ENCODE peak calls at places on chromosomes 1 and 21, in five cellular contexts. B, J, K, A and S are unnamed samples.

GRCh38 chr1:208288495-208288894 is 44.3 kb upstream of the PLXNA2 start:
- DNase-seq in J (no peak), K (no peak), A (no peak), B (no peak), S (no peak)

GRCh38 chr1:63277195-63278192 is 44.9 kb upstream of the FOXD3 start:
- DNase-seq in J (no peak), A (no peak), K (no peak), B (no peak), S (no peak)

GRCh38 chr21:36839123-36839522 is 127.3 kb downstream of the HLCS start:
- DNase-seq in J (no peak), K (no peak), A (no peak), B (peak; percentile 64), S (no peak)

GRCh38 chr1:167137285-167138192 is 43.7 kb downstream of the STYXL2 start:
- DNase-seq in A (no peak), J (no peak), B (no peak), K (no peak), S (no peak)

GRCh38 chr1:244945109-244945671 is 80.8 kb upstream of the HNRNPU start:
- DNase-seq in K (no peak), J (no peak), A (no peak), B (no peak), S (no peak)

GRCh38 chr1:192732787-192733186 is 76.1 kb upstream of the RGS2 start:
- DNase-seq in B (no peak), J (no peak), A (no peak), K (no peak), S (no peak)

GRCh38 chr1:27872802-27873665 is 690 bp downstream of the THEMIS2 start:
- DNase-seq in K (no peak), A (no peak), J (peak; percentile 64), B (peak; percentile 82), S (no peak)

GRCh38 chr1:53430779-53431178 is 28.4 kb upstream of the DMRTB1 start:
- DNase-seq in K (no peak), A (no peak), B (no peak), J (no peak), S (no peak)

DNA sequence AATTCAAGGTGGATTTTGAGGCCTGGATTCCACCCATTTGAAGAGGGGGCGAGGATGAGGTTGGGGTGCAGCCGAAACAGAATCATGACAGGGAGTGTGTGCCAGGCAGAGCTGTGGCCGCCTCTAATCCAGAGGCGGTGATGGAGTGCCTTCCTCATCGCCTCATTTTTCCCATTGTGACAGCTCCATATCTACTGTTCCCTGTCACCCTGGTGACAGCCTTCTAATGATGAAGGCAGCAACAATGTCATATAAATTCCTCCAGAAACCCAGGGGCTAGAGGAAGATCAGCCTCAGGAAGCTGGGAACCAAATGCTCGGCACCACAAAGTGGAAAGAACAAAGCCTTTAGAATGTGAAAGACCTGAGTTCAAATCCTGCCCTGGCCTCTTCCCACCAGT is 42.0 kb downstream of the LRRN2 start:
- DNase-seq in A (no peak), K (no peak), B (no peak), J (no peak), S (no peak)
- H3K4me3 ChIP-seq in A (no peak overlapping the region), K (no peak overlapping the region), B (no peak overlapping the region), J (no peak overlapping the region), S (no peak overlapping the region)

DNA sequence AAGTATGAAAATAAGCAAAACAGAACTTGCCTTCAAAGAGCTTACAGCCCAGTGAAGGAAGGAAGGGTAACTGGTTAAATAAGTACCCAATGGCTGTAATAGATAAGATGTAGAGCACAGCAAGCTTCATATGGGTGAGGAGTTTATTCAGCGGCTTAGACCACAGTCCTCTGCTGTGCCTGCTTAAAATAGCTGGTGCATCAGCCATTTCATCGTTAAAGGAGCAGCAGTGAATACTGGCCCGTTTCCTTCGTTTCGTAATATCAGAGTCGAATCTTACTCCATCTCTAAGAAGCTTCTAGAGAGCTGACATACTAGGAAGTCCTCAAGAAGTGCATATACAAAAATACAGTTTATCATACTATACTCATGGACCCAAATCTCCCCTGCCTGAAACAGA is 286.5 kb downstream of the NFIA start:
- DNase-seq in J (no peak), K (peak; percentile 37), B (no peak), A (no peak), S (no peak)
- H3K27ac ChIP-seq in J (no peak overlapping the region), K (no peak overlapping the region), B (no peak overlapping the region), A (no peak overlapping the region), S (no peak overlapping the region)

DNA sequence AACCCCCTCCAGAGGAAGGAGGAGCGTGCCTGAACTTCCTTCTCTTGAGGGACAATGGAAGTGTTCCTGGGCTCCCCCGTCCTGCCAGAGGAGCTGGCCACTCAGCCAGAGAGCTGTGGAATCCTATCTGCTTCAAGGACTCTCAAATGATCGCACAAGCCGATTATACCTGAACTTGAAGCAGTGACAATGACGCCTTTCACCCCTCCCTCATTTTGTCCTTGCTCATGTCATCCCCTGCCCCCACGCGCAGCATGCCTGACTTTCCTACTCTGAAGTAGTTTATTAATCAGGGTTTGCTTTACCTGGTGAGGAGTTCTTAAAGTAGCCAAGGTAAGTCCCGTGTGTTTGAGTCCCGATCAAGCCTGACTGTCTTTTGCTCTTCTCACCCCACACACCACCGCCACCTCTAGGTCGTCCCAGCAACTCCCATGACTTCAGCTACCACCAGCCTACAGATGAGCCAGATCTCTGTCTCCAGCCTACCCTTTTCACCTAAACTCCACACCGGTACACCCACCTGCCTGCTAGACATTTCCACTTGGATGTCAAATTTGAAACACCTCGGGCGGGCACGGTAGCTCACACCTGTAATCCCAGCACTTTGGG is 25.0 kb upstream of the PRELP start:
- DNase-seq in K (no peak), A (no peak), B (no peak), J (no peak), S (no peak)
- H3K4me1 ChIP-seq in K (no peaks in the 10 kb centered on the region), A (no peaks in the 10 kb centered on the region), B (peaks cover 38% of the 10 kb centered on the region), J (peaks cover 49% of the 10 kb centered on the region), S (no peaks in the 10 kb centered on the region)

GRCh38 chr1:161487483-161487827 is 17.8 kb upstream of the FCGR2A start:
- DNase-seq in B (peak; percentile 89), J (no peak), A (no peak), K (peak; percentile 47), S (no peak)
- H3K4me3 ChIP-seq in B (peak overlapping the region; percentile 66), J (no peak overlapping the region), A (no peak overlapping the region), K (peak overlapping the region; percentile 6), S (no peak overlapping the region)

GRCh38 chr1:37442139-37442538 is 32.2 kb upstream of the ZC3H12A start:
- DNase-seq in J (no peak), K (no peak), A (no peak), B (no peak), S (no peak)

GRCh38 chr1:37439672-37439995 is 34.7 kb upstream of the ZC3H12A start:
- DNase-seq in K (no peak), B (no peak), A (no peak), J (no peak), S (no peak)

GRCh38 chr1:37441490-37441889 is 32.9 kb upstream of the ZC3H12A start:
- DNase-seq in B (no peak), A (no peak), J (no peak), K (no peak), S (no peak)

GRCh38 chr1:37438971-37439671 is 35.3 kb upstream of the ZC3H12A start:
- DNase-seq in J (no peak), K (no peak), A (no peak), B (no peak), S (no peak)

GRCh38 chr1:37442644-37443043 is 31.7 kb upstream of the ZC3H12A start:
- DNase-seq in A (no peak), B (no peak), J (no peak), K (no peak), S (no peak)
- H3K27ac ChIP-seq in A (no peak overlapping the region), B (no peak overlapping the region), J (no peak overlapping the region), K (no peak overlapping the region), S (no peak overlapping the region)

DNA sequence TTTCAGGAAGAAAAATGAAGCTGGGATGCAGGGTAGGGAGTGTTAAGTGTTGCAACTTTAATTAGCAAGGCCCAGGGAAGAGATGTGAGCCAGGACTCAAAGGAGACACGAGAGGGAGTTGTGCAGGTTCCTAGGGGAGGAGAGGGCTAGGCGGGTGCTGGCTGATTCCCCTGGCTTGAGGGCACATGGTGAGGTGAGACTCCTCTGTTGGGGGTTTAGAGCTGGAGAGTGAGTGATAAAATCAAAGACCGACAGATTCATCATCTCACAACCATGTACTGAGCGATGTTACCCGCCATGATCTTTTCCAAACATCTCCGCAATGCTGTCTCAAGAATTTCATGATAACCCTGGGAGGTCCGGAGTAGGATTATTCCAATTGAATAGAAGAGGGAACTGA is 161.8 kb upstream of the CSF3R start:
- DNase-seq in B (no peak), A (no peak), K (no peak), J (no peak), S (no peak)
- H3K4me1 ChIP-seq in B (no peaks in the 10 kb centered on the region), A (no peaks in the 10 kb centered on the region), K (no peaks in the 10 kb centered on the region), J (no peaks in the 10 kb centered on the region), S (no peaks in the 10 kb centered on the region)

DNA sequence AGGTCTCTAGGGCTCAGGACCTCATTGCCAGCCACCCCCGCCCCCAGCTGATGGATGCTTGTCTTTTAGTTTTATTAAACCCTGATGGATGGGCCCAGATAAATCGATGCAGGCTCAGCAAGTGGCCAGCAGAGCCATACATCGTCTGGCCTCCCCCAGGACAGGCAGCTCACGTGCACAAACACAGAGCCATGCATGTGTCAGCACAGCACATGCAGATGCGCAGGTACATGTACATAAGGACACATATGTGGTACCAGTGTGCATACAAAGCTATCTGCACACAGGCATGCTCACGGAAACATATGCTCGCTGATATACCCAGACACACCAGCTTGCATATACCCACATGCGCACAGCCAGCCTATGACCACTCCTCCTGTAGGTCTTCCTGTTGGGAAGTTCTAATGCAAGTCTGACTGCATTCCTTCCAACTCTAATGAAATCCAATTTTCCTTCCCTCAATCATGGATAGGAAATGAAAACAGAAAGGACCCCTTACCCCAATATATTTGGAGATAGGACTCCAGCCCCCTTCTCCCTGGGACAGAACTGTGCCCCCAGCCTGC is 897 bp downstream of the COL16A1 start:
- DNase-seq in B (peak; percentile 56), K (no peak), J (peak; percentile 65), A (no peak), S (no peak)
- H3K4me3 ChIP-seq in B (peak overlapping the region; percentile 84), K (peak overlapping the region; percentile 63), J (peak overlapping the region; percentile 56), A (no peak overlapping the region), S (no peak overlapping the region)